ENCODE peak calls at places on chromosomes 6 and 20, in eight cellular contexts. J, Z, D, B, I, R, S and K are unnamed samples.

GRCh38 chr6:25511386-25511785 is 140.6 kb upstream of the SCGN start:
- DNase-seq in D (no peak), S (no peak), R (no peak), Z (no peak), I (no peak), J (no peak), B (no peak), K (no peak)

GRCh38 chr6:49509342-49509741 is 9.6 kb downstream of the GLYATL3 start:
- DNase-seq in S (no peak), I (no peak), D (no peak), J (no peak), Z (no peak), B (no peak), R (no peak), K (no peak)

GRCh38 chr6:5673016-5673415 is 333.7 kb downstream of the NRN1 start:
- DNase-seq in S (no peak), R (no peak), B (no peak), J (no peak), Z (no peak), I (no peak), D (no peak), K (no peak)

GRCh38 chr20:57190536-57191265 is 75.7 kb downstream of the BMP7 start:
- DNase-seq in B (no peak), Z (no peak), D (no peak), S (no peak), J (no peak), R (no peak), I (no peak), K (no peak)

GRCh38 chr6:10542135-10542689 is 21.1 kb downstream of the GCNT2 start:
- DNase-seq in B (no peak), J (no peak), Z (no peak), D (no peak), I (no peak), R (no peak), S (no peak), K (no peak)

GRCh38 chr6:20564269-20564668 is 30.0 kb downstream of the CDKAL1 start:
- DNase-seq in R (no peak), I (no peak), B (no peak), D (no peak), S (peak), Z (peak), J (no peak), K (no peak)

GRCh38 chr6:169964440-169965212 is 213.2 kb downstream of the ERMARD start:
- DNase-seq in Z (no peak), I (no peak), D (peak), J (no peak), S (no peak), B (no peak), R (peak), K (no peak)

GRCh38 chr6:30037182-30037788 is 23.8 kb upstream of the POLR1H start:
- DNase-seq in D (no peak), R (no peak), J (no peak), B (no peak), Z (peak), S (peak), I (no peak), K (no peak)

GRCh38 chr6:131383421-131384411 is 189.3 kb upstream of the ARG1 start:
- DNase-seq in J (no peak), Z (no peak), S (peak), I (no peak), B (no peak), D (no peak), R (no peak), K (no peak)

GRCh38 chr6:84651583-84651982 is 112.8 kb downstream of the TBX18 start:
- DNase-seq in D (no peak), R (no peak), B (no peak), S (no peak), J (no peak), I (no peak), Z (no peak), K (no peak)

GRCh38 chr20:25139061-25139705 is 56.3 kb upstream of the ENTPD6 start:
- DNase-seq in B (no peak), R (no peak), J (no peak), S (no peak), D (no peak), Z (no peak), I (no peak), K (no peak)

GRCh38 chr6:62283828-62284411 is 2.1 kb downstream of the KHDRBS2 start:
- DNase-seq in J (no peak), I (no peak), B (no peak), D (no peak), S (peak), Z (peak), R (no peak), K (no peak)

GRCh38 chr6:81553246-81553645 is 199.2 kb downstream of the TENT5A start:
- DNase-seq in J (no peak), D (no peak), B (no peak), Z (no peak), R (no peak), S (no peak), I (no peak), K (no peak)

GRCh38 chr20:1876975-1877603 is 18.1 kb upstream of the SIRPA start:
- DNase-seq in D (no peak), J (no peak), I (no peak), S (peak), B (no peak), R (no peak), Z (no peak), K (no peak)

DNA sequence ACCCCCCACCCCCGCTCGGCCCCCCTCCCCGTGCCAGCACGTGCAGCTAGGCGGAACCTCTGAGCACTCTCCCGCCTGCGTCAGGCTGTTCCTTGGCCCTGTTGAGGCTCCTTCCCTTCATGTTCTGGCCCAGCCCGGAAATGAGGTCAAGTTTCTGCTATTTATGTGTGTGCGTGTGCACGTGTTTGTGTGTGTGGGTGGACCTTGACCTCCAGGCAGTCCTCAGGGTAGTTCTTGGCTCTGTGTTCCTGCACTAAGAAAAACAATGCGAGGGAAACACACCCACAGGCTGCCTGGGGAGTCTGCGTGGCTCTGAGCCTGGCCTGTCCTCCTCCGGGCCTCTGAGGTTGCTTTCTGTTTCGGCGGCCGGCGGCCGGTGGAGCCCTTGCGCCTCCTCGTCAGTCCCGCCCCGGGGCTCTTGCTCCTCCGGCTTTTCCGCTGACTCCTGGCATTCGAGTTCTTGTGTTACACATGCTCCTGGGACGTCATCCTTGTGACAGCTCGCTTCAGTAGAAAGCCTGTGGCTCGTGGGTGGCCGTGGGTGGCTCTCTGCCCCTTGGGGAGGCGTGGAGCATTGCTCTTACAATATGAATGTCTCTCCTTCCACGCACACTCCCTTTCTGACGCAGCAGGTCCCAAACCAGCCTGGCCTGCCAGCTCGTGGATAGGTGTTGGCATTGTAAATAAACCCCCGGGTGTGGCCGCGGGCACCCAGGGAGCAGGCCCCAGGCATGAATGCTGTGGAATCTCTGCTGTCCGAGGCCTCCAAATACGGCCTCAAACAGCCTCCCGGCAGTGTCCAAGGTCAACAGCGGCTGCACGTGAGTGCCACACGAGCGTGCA is 10.0 kb downstream of the SLCO4A1 start:
- DNase-seq in J (peak), D (peak), I (peak), S (peak), Z (peak), B (peak), R (peak), K (peak)
- TF ChIP-seq CTCF in J (peak), D (no peak), I (no peak), S (no peak), Z (no peak), B (no peak), R (no peak), K (no peak)

DNA sequence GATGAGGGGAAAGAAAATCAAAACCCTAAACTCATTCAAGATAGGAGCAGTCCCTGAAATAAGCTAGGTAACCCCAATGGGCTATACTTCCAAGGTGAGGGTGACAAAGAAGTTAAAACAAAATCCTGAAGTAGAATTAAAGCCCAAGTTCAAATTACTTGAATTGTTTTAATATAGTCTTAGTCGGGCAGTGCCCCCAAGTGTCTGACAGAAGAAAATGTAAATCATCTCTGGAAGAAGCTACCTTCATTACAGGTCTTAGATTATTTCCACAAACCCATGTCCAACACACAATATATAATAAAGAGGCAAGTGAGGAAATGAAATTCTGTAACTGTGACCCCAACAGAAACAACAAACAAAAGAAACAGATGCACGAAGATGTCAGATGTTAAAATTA is 36.8 kb upstream of the L3MBTL3 start:
- DNase-seq in Z (peak), I (peak), B (no peak), J (no peak), R (no peak), D (no peak), S (peak), K (no peak)
- TF ChIP-seq CTCF in Z (no peak), I (peak), B (peak), J (no peak), R (no peak), D (peak), S (peak), K (no peak)

GRCh38 chr6:56850618-56851017 is 104.3 kb upstream of the BEND6 start:
- DNase-seq in D (no peak), R (no peak), S (no peak), I (no peak), B (no peak), J (no peak), Z (no peak), K (no peak)
- TF ChIP-seq CTCF in D (no peak), R (no peak), S (no peak), I (no peak), B (no peak), J (no peak), Z (no peak), K (no peak)

DNA sequence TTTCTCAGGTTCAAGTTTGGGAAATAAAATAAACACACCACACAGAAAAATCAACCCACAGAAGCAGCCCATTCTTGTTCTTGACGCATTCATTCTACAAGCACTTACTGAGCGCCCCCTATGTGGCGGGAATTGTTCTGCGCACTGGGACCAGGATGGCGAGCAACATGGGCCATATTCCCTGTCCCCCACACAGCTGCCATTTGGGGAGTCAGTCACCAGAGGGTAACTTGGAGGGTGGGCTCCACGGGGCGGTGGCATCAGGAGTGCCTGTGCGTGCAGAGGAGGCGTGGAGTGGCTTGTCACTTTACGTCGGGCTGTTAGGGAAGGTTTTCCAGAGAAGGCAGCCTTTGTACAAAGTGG is 185.0 kb upstream of the PDE10A start:
- DNase-seq in J (no peak), S (no peak), I (no peak), R (no peak), Z (no peak), B (no peak), D (peak), K (no peak)
- TF ChIP-seq CTCF in J (no peak), S (peak), I (no peak), R (peak), Z (no peak), B (no peak), D (peak), K (no peak)

GRCh38 chr6:28124971-28125353 is 553 bp downstream of the ZSCAN16 start:
- DNase-seq in J (no peak), I (no peak), D (no peak), R (no peak), B (no peak), S (no peak), Z (no peak), K (no peak)

GRCh38 chr6:28125396-28125795 is 987 bp downstream of the ZSCAN16 start:
- DNase-seq in Z (no peak), J (no peak), R (no peak), B (no peak), S (no peak), I (no peak), D (no peak), K (no peak)

GRCh38 chr6:28124350-28124970 is at the start of gene ZSCAN16:
- DNase-seq in R (peak), D (peak), J (peak), Z (peak), B (peak), I (no peak), S (peak), K (no peak)
- TF ChIP-seq CTCF in R (no peak), D (no peak), J (no peak), Z (no peak), B (no peak), I (no peak), S (no peak), K (no peak)